ENCODE peak calls at places on chromosomes 2 and 18, in five cellular contexts. R is ovary, I is tibial nerve, Q is adrenal gland, T is body of pancreas. O is an unnamed sample.

GRCh38 chr2:200454839-200455801 is 54.7 kb downstream of the KCTD18 start:
- DNase-seq in R (no peak), I (no peak), Q (peak; percentile 62), T (no peak), O (no peak)

GRCh38 chr18:21167641-21168372 is 56.2 kb upstream of the ROCK1 start:
- DNase-seq in R (no peak), I (no peak), Q (no peak), T (peak; percentile 54), O (no peak)

GRCh38 chr2:185984670-185985069 is 246.1 kb downstream of the FSIP2 start:
- DNase-seq in R (no peak), I (no peak), Q (no peak), T (no peak), O (no peak)

GRCh38 chr18:22272242-22272641 is 102.9 kb downstream of the GATA6 start:
- DNase-seq in R (no peak), I (no peak), Q (no peak), T (no peak), O (no peak)

GRCh38 chr2:223692227-223692947 is 90.2 kb upstream of the SCG2 start:
- DNase-seq in R (peak; percentile 41), I (no peak), Q (peak; percentile 26), T (peak; percentile 31), O (peak; percentile 35)

GRCh38 chr2:143934913-143935310 is 585.0 kb downstream of the ZEB2 start:
- DNase-seq in R (no peak), I (no peak), Q (no peak), T (no peak), O (no peak)

GRCh38 chr2:42958036-42958370 is 165.6 kb upstream of the HAAO start:
- DNase-seq in R (no peak), I (no peak), Q (no peak), T (no peak), O (no peak)

GRCh38 chr2:96863575-96864342 is 5.9 kb upstream of the ANKRD39 start:
- DNase-seq in R (no peak), I (no peak), Q (no peak), T (no peak), O (peak; percentile 60)

GRCh38 chr2:65231892-65232477 is 4.4 kb downstream of the ACTR2 start:
- DNase-seq in R (no peak), I (no peak), Q (no peak), T (no peak), O (no peak)

GRCh38 chr2:185318271-185318724 is 420.3 kb upstream of the FSIP2 start:
- DNase-seq in R (no peak), I (no peak), Q (no peak), T (no peak), O (no peak)

GRCh38 chr2:145638675-145639074 is 1118.8 kb upstream of the ZEB2 start:
- DNase-seq in R (no peak), I (no peak), Q (no peak), T (no peak), O (no peak)

GRCh38 chr2:2590796-2591541 is 259.9 kb upstream of the MYT1L start:
- DNase-seq in R (no peak), I (no peak), Q (no peak), T (no peak), O (no peak)

GRCh38 chr2:27182346-27182745 is 29.5 kb upstream of the ATRAID start:
- DNase-seq in R (no peak), I (no peak), Q (no peak), T (no peak), O (no peak)

GRCh38 chr2:8203354-8203753 is 478.5 kb upstream of the ID2 start:
- DNase-seq in R (peak; percentile 56), I (no peak), Q (no peak), T (no peak), O (no peak)

GRCh38 chr18:28723506-28723905 is 546.6 kb upstream of the CDH2 start:
- DNase-seq in R (no peak), I (no peak), Q (no peak), T (no peak), O (no peak)

GRCh38 chr2:231819449-231820042 is 33.3 kb downstream of the COPS7B start:
- DNase-seq in R (no peak), I (no peak), Q (no peak), T (no peak), O (no peak)

GRCh38 chr2:64860321-64860751 is 128.9 kb upstream of the SLC1A4 start:
- DNase-seq in R (peak; percentile 47), I (no peak), Q (no peak), T (no peak), O (no peak)

GRCh38 chr2:172496096-172496709 is 59.7 kb upstream of the PDK1 start:
- DNase-seq in R (no peak), I (no peak), Q (no peak), T (no peak), O (no peak)

GRCh38 chr2:20595439-20596192 is 55.3 kb downstream of the HS1BP3 start:
- DNase-seq in R (peak; percentile 41), I (peak; percentile 13), Q (peak; percentile 33), T (no peak), O (peak; percentile 35)

GRCh38 chr2:227163998-227164744 is at the start of the genes COL4A3 and COL4A4:
- DNase-seq in R (peak; percentile 71), I (no peak), Q (peak; percentile 90), T (peak; percentile 69), O (peak; percentile 77)

GRCh38 chr2:127508621-127509034 is 17.7 kb downstream of the IWS1 start:
- DNase-seq in R (peak; percentile 49), I (no peak), Q (peak; percentile 94), T (peak; percentile 55), O (peak; percentile 91)

GRCh38 chr18:1914489-1914888 is 656.8 kb downstream of the METTL4 start:
- DNase-seq in R (no peak), I (no peak), Q (no peak), T (no peak), O (no peak)

GRCh38 chr2:239770240-239770639 is 254.9 kb downstream of the NDUFA10 start:
- DNase-seq in R (no peak), I (no peak), Q (no peak), T (no peak), O (no peak)

GRCh38 chr2:199602271-199602895 is 144.6 kb upstream of the SATB2 start:
- DNase-seq in R (no peak), I (no peak), Q (no peak), T (no peak), O (no peak)

GRCh38 chr2:44912660-44913059 is 28.8 kb upstream of the SIX3 start:
- DNase-seq in R (no peak), I (no peak), Q (no peak), T (no peak), O (no peak)

GRCh38 chr2:44904578-44904977 is 36.9 kb upstream of the SIX3 start:
- DNase-seq in R (no peak), I (no peak), Q (no peak), T (no peak), O (no peak)

GRCh38 chr2:44906972-44907371 is 34.5 kb upstream of the SIX3 start:
- DNase-seq in R (no peak), I (no peak), Q (no peak), T (no peak), O (no peak)

GRCh38 chr2:44909831-44910230 is 31.7 kb upstream of the SIX3 start:
- DNase-seq in R (no peak), I (no peak), Q (no peak), T (no peak), O (no peak)
- H3K36me3 ChIP-seq in R (no peaks in the 10 kb centered on the region), I (no peaks in the 10 kb centered on the region), Q (no peaks in the 10 kb centered on the region), T (no peaks in the 10 kb centered on the region), O (no peaks in the 10 kb centered on the region)

GRCh38 chr2:203815541-203815898 is 52.1 kb upstream of the CTLA4 start:
- DNase-seq in R (no peak), I (no peak), Q (no peak), T (no peak), O (no peak)
- TF ChIP-seq CTCF in R (no peak), I (no peak), Q (no peak), T (no peak), O (no peak)

DNA sequence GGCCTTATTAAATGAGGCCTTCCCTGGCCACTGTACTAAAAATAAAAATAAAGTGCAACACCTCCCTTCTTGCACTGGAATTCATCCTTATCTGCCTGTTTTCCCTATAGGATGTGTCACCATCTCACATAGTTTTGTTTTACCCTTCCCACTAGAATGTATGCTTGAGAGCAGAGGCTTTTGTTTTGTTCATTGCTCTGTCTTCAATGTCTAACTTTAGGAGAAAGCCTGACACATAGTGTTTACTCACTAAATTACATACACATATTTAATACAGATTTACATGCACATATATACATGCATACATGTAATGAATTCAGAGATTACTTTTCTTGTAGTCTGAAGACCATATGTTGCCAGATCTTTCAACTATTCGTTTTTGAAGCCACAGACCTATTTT is 23.0 kb downstream of the CD302 start:
- DNase-seq in R (no peak), I (no peak), Q (no peak), T (no peak), O (no peak)
- TF ChIP-seq POLR2A in R (no peak), I (no peak), Q (no peak), T (no peak), O (no peak)

DNA sequence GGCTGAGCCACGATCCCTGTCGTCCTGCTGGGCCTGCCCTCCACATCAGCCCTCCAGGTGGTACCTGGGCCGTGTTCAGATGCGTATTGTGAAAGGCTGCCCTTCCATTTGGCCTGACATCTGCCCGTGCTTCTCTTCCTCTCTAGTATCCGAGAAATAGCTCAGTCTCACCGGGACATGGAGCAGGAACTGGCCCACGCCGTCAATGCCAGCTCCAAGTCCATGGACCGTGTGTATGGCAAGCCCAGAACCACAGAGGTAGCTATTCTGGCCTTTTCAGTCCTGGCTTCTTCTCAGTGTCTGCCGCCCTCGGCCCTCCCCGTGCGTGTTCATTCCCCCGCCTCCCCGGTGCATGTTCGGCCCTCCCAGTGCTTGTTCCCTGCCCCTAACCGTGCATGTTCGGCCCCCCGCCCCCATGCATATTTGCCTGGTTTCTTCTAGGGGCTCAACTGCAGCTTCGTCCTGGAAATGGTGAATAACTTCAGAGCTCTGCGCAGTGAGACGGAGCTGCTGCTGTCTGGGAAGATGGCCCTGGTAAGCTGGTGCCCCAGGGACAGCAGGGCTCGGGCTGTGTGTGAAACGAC is 104.3 kb downstream of the USP40 start:
- DNase-seq in R (no peak), I (no peak), Q (no peak), T (no peak), O (peak; percentile 14)
- H3K36me3 ChIP-seq in R (no peaks in the 10 kb centered on the region), I (peaks cover 10% of the 10 kb centered on the region), Q (peaks cover 68% of the 10 kb centered on the region), T (no peaks in the 10 kb centered on the region), O (peaks cover 4% of the 10 kb centered on the region)

DNA sequence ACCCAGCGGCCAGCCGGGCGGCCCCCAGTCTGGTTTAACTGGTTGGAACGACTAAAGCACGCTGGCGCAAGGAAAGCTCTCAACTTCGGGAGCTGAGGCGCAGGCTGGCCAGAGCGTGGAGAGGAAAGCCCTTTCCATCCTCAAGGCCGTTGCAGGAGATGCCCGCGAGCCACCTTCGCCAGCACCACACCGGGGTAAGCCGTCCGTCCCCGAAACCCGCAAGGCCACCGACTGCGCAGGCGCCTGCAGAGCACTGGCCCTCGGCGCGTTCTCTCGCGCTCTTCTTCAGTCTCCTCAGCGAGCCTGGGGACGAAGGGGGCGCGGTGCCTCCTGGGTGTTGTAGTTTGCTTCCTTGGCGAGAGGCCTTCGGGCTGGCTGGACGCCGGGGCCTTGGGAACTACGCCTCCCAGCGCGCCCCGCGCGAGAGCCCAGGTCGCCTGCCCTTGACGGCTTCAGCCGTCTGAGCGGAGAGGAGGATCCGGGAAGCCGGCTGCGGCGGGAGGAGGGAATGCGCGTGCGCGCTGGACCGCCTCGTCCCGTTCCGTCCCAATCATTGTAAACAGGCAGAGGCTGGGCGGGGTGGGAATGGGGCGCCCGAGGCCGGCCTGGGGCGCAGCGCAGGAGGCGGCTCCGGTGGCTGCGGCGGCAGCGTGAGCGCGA is at the start of gene RALBP1:
- DNase-seq in R (peak; percentile 100), I (peak; percentile 99), Q (peak; percentile 100), T (peak; percentile 100), O (peak; percentile 100)
- TF ChIP-seq CTCF in R (no peak), I (no peak), Q (no peak), T (no peak), O (no peak)

GRCh38 chr2:68396093-68396492 is 31.0 kb downstream of the PLEK start:
- DNase-seq in R (no peak), I (no peak), Q (no peak), T (no peak), O (no peak)
- TF ChIP-seq POLR2A in R (no peak), I (no peak), Q (no peak), T (no peak), O (no peak)

O was measured in heart left ventricle.